ENCODE peak calls at places on chromosomes 11 and 22, in nine cellular contexts. One of them, this sample, is unnamed.

GRCh38 chr11:13337986-13338436 is 60.4 kb downstream of the BMAL1 start:
- DNase-seq in fibroblast of pulmonary artery: peak; percentile 60
- DNase-seq in A549: peak; percentile 34
- DNase-seq in GM23248: peak; percentile 74
- DNase-seq in skeletal muscle cell: no peak
- DNase-seq in PC-3: no peak
- DNase-seq in lower lobe of right lung: no peak
- DNase-seq in left ventricle myocardium inferior: no peak
- DNase-seq in AG09309: peak; percentile 21
- DNase-seq in this sample: no peak

GRCh38 chr11:65781962-65782815 is 1.4 kb upstream of the AP5B1 start:
- DNase-seq in left ventricle myocardium inferior: no peak
- DNase-seq in PC-3: no peak
- DNase-seq in skeletal muscle cell: no peak
- DNase-seq in fibroblast of pulmonary artery: no peak
- DNase-seq in lower lobe of right lung: no peak
- DNase-seq in AG09309: no peak
- DNase-seq in A549: no peak
- DNase-seq in GM23248: no peak
- DNase-seq in this sample: no peak

GRCh38 chr11:89441606-89442005 is 49.6 kb downstream of the NOX4 start:
- DNase-seq in PC-3: no peak
- DNase-seq in fibroblast of pulmonary artery: no peak
- DNase-seq in lower lobe of right lung: no peak
- DNase-seq in skeletal muscle cell: no peak
- DNase-seq in AG09309: no peak
- DNase-seq in A549: no peak
- DNase-seq in GM23248: no peak
- DNase-seq in left ventricle myocardium inferior: no peak
- DNase-seq in this sample: no peak

GRCh38 chr22:42324991-42325710 is 54.7 kb upstream of the TCF20 start:
- DNase-seq in skeletal muscle cell: no peak
- DNase-seq in fibroblast of pulmonary artery: no peak
- DNase-seq in lower lobe of right lung: no peak
- DNase-seq in GM23248: no peak
- DNase-seq in PC-3: no peak
- DNase-seq in AG09309: no peak
- DNase-seq in A549: no peak
- DNase-seq in left ventricle myocardium inferior: no peak
- DNase-seq in this sample: no peak

GRCh38 chr11:34519595-34520235 is 6.1 kb upstream of the ELF5 start:
- DNase-seq in left ventricle myocardium inferior: no peak
- DNase-seq in GM23248: no peak
- DNase-seq in lower lobe of right lung: no peak
- DNase-seq in A549: no peak
- DNase-seq in AG09309: no peak
- DNase-seq in PC-3: peak; percentile 7
- DNase-seq in fibroblast of pulmonary artery: no peak
- DNase-seq in skeletal muscle cell: no peak
- DNase-seq in this sample: no peak

GRCh38 chr11:35363246-35364100 is 55.9 kb downstream of the SLC1A2 start:
- DNase-seq in A549: no peak
- DNase-seq in fibroblast of pulmonary artery: no peak
- DNase-seq in skeletal muscle cell: no peak
- DNase-seq in PC-3: no peak
- DNase-seq in lower lobe of right lung: no peak
- DNase-seq in GM23248: peak; percentile 72
- DNase-seq in left ventricle myocardium inferior: no peak
- DNase-seq in AG09309: no peak
- DNase-seq in this sample: no peak

GRCh38 chr22:46119729-46120419 is 30.5 kb upstream of the PPARA start:
- DNase-seq in lower lobe of right lung: no peak
- DNase-seq in GM23248: peak; percentile 95
- DNase-seq in AG09309: peak; percentile 53
- DNase-seq in fibroblast of pulmonary artery: peak; percentile 62
- DNase-seq in PC-3: no peak
- DNase-seq in skeletal muscle cell: peak; percentile 49
- DNase-seq in left ventricle myocardium inferior: no peak
- DNase-seq in A549: peak; percentile 12
- DNase-seq in this sample: peak; percentile 45

GRCh38 chr11:17561466-17562001 is 14.5 kb downstream of the OTOG start:
- DNase-seq in PC-3: no peak
- DNase-seq in GM23248: no peak
- DNase-seq in AG09309: no peak
- DNase-seq in lower lobe of right lung: no peak
- DNase-seq in skeletal muscle cell: no peak
- DNase-seq in left ventricle myocardium inferior: no peak
- DNase-seq in A549: no peak
- DNase-seq in fibroblast of pulmonary artery: no peak
- DNase-seq in this sample: no peak

GRCh38 chr11:96306933-96307747 is 35.9 kb downstream of the MAML2 start:
- DNase-seq in skeletal muscle cell: peak; percentile 98
- DNase-seq in A549: peak; percentile 94
- DNase-seq in GM23248: peak; percentile 99
- DNase-seq in fibroblast of pulmonary artery: peak; percentile 100
- DNase-seq in AG09309: peak; percentile 97
- DNase-seq in left ventricle myocardium inferior: peak; percentile 44
- DNase-seq in PC-3: peak; percentile 100
- DNase-seq in lower lobe of right lung: peak; percentile 57
- DNase-seq in this sample: peak; percentile 62

GRCh38 chr22:38298312-38299000 is 18.8 kb downstream of the CSNK1E start:
- DNase-seq in skeletal muscle cell: peak; percentile 95
- DNase-seq in fibroblast of pulmonary artery: peak; percentile 96
- DNase-seq in AG09309: peak; percentile 82
- DNase-seq in PC-3: peak; percentile 99
- DNase-seq in A549: no peak
- DNase-seq in lower lobe of right lung: no peak
- DNase-seq in left ventricle myocardium inferior: no peak
- DNase-seq in GM23248: peak; percentile 91
- DNase-seq in this sample: peak; percentile 53

GRCh38 chr11:45857834-45858492 is 10.7 kb downstream of the CRY2 start:
- DNase-seq in AG09309: peak; percentile 93
- DNase-seq in left ventricle myocardium inferior: peak; percentile 51
- DNase-seq in fibroblast of pulmonary artery: peak; percentile 84
- DNase-seq in GM23248: peak; percentile 98
- DNase-seq in skeletal muscle cell: peak; percentile 82
- DNase-seq in A549: no peak
- DNase-seq in PC-3: no peak
- DNase-seq in lower lobe of right lung: peak; percentile 74
- DNase-seq in this sample: no peak

GRCh38 chr11:120398184-120398583 is 62.0 kb downstream of the ARHGEF12 start:
- DNase-seq in lower lobe of right lung: no peak
- DNase-seq in left ventricle myocardium inferior: no peak
- DNase-seq in A549: no peak
- DNase-seq in skeletal muscle cell: no peak
- DNase-seq in AG09309: peak; percentile 13
- DNase-seq in fibroblast of pulmonary artery: peak; percentile 64
- DNase-seq in PC-3: no peak
- DNase-seq in GM23248: peak; percentile 50
- DNase-seq in this sample: peak; percentile 46

GRCh38 chr11:68040121-68040956 is 1.5 kb downstream of the TCIRG1 start:
- DNase-seq in AG09309: no peak
- DNase-seq in fibroblast of pulmonary artery: peak; percentile 79
- DNase-seq in skeletal muscle cell: peak; percentile 38
- DNase-seq in A549: peak; percentile 64
- DNase-seq in lower lobe of right lung: peak; percentile 84
- DNase-seq in PC-3: peak; percentile 73
- DNase-seq in left ventricle myocardium inferior: peak; percentile 66
- DNase-seq in GM23248: peak; percentile 81
- DNase-seq in this sample: peak; percentile 75

GRCh38 chr11:119108857-119109221 is 1.7 kb downstream of the C2CD2L start:
- DNase-seq in lower lobe of right lung: no peak
- DNase-seq in fibroblast of pulmonary artery: no peak
- DNase-seq in left ventricle myocardium inferior: no peak
- DNase-seq in AG09309: no peak
- DNase-seq in A549: no peak
- DNase-seq in GM23248: no peak
- DNase-seq in PC-3: no peak
- DNase-seq in skeletal muscle cell: no peak
- DNase-seq in this sample: no peak

GRCh38 chr11:27373856-27374602 is 11.0 kb upstream of the CCDC34 start:
- DNase-seq in GM23248: no peak
- DNase-seq in lower lobe of right lung: no peak
- DNase-seq in A549: no peak
- DNase-seq in skeletal muscle cell: no peak
- DNase-seq in fibroblast of pulmonary artery: no peak
- DNase-seq in AG09309: no peak
- DNase-seq in left ventricle myocardium inferior: no peak
- DNase-seq in PC-3: no peak
- DNase-seq in this sample: no peak

GRCh38 chr22:39135092-39135896 is 17.2 kb downstream of the CBX7 start:
- DNase-seq in left ventricle myocardium inferior: peak; percentile 56
- DNase-seq in lower lobe of right lung: no peak
- DNase-seq in AG09309: no peak
- DNase-seq in skeletal muscle cell: no peak
- DNase-seq in fibroblast of pulmonary artery: peak; percentile 39
- DNase-seq in A549: peak; percentile 49
- DNase-seq in GM23248: peak; percentile 45
- DNase-seq in PC-3: peak; percentile 72
- DNase-seq in this sample: peak; percentile 91

GRCh38 chr11:59173080-59173963 is 1.4 kb downstream of the DTX4 start:
- DNase-seq in AG09309: no peak
- DNase-seq in left ventricle myocardium inferior: no peak
- DNase-seq in A549: no peak
- DNase-seq in PC-3: no peak
- DNase-seq in lower lobe of right lung: peak; percentile 64
- DNase-seq in fibroblast of pulmonary artery: peak; percentile 48
- DNase-seq in skeletal muscle cell: no peak
- DNase-seq in GM23248: peak; percentile 49
- DNase-seq in this sample: peak; percentile 81

GRCh38 chr11:61541568-61541967 is 33.0 kb downstream of the LRRC10B start:
- DNase-seq in PC-3: peak; percentile 78
- DNase-seq in AG09309: peak; percentile 11
- DNase-seq in A549: peak; percentile 36
- DNase-seq in left ventricle myocardium inferior: no peak
- DNase-seq in GM23248: peak; percentile 74
- DNase-seq in fibroblast of pulmonary artery: no peak
- DNase-seq in lower lobe of right lung: no peak
- DNase-seq in skeletal muscle cell: peak; percentile 15
- DNase-seq in this sample: peak; percentile 80

GRCh38 chr11:60310407-60310998 is 16.6 kb upstream of the MS4A6E start:
- DNase-seq in skeletal muscle cell: no peak
- DNase-seq in lower lobe of right lung: peak; percentile 47
- DNase-seq in GM23248: no peak
- DNase-seq in A549: no peak
- DNase-seq in left ventricle myocardium inferior: no peak
- DNase-seq in PC-3: no peak
- DNase-seq in fibroblast of pulmonary artery: no peak
- DNase-seq in AG09309: no peak
- DNase-seq in this sample: no peak

GRCh38 chr11:28757725-28758515 is 649.7 kb downstream of the METTL15 start:
- DNase-seq in left ventricle myocardium inferior: no peak
- DNase-seq in GM23248: peak; percentile 63
- DNase-seq in skeletal muscle cell: peak; percentile 15
- DNase-seq in PC-3: peak; percentile 95
- DNase-seq in AG09309: peak; percentile 78
- DNase-seq in A549: peak; percentile 85
- DNase-seq in lower lobe of right lung: no peak
- DNase-seq in fibroblast of pulmonary artery: peak; percentile 88
- DNase-seq in this sample: no peak

GRCh38 chr11:40294343-40294723 is 1165.1 kb downstream of the LRRC4C start:
- DNase-seq in PC-3: no peak
- DNase-seq in fibroblast of pulmonary artery: no peak
- DNase-seq in A549: no peak
- DNase-seq in GM23248: no peak
- DNase-seq in AG09309: no peak
- DNase-seq in skeletal muscle cell: no peak
- DNase-seq in left ventricle myocardium inferior: no peak
- DNase-seq in lower lobe of right lung: no peak
- DNase-seq in this sample: no peak
- H3K4me3 ChIP-seq in PC-3: no peak overlapping the region
- H3K4me3 ChIP-seq in fibroblast of pulmonary artery: no peak overlapping the region
- H3K4me3 ChIP-seq in A549: no peak overlapping the region
- H3K4me3 ChIP-seq in GM23248: no peak overlapping the region
- H3K4me3 ChIP-seq in AG09309: no peak overlapping the region
- H3K4me3 ChIP-seq in skeletal muscle cell: no peak overlapping the region
- H3K4me3 ChIP-seq in left ventricle myocardium inferior: no peak overlapping the region
- H3K4me3 ChIP-seq in lower lobe of right lung: peak overlapping the region; percentile 73
- H3K4me3 ChIP-seq in this sample: no peak overlapping the region

GRCh38 chr11:78140392-78141077 is 1.1 kb upstream of the ALG8 start:
- DNase-seq in left ventricle myocardium inferior: no peak
- DNase-seq in AG09309: no peak
- DNase-seq in skeletal muscle cell: no peak
- DNase-seq in PC-3: no peak
- DNase-seq in lower lobe of right lung: no peak
- DNase-seq in GM23248: peak; percentile 28
- DNase-seq in A549: no peak
- DNase-seq in fibroblast of pulmonary artery: no peak
- DNase-seq in this sample: no peak
- H3K4me3 ChIP-seq in left ventricle myocardium inferior: peak overlapping the region; percentile 75
- H3K4me3 ChIP-seq in AG09309: peak overlapping the region; percentile 85
- H3K4me3 ChIP-seq in skeletal muscle cell: peak overlapping the region; percentile 77
- H3K4me3 ChIP-seq in PC-3: no peak overlapping the region
- H3K4me3 ChIP-seq in lower lobe of right lung: peak overlapping the region; percentile 91
- H3K4me3 ChIP-seq in GM23248: peak overlapping the region; percentile 92
- H3K4me3 ChIP-seq in A549: peak overlapping the region; percentile 65
- H3K4me3 ChIP-seq in fibroblast of pulmonary artery: peak overlapping the region; percentile 81
- H3K4me3 ChIP-seq in this sample: peak overlapping the region; percentile 76

DNA sequence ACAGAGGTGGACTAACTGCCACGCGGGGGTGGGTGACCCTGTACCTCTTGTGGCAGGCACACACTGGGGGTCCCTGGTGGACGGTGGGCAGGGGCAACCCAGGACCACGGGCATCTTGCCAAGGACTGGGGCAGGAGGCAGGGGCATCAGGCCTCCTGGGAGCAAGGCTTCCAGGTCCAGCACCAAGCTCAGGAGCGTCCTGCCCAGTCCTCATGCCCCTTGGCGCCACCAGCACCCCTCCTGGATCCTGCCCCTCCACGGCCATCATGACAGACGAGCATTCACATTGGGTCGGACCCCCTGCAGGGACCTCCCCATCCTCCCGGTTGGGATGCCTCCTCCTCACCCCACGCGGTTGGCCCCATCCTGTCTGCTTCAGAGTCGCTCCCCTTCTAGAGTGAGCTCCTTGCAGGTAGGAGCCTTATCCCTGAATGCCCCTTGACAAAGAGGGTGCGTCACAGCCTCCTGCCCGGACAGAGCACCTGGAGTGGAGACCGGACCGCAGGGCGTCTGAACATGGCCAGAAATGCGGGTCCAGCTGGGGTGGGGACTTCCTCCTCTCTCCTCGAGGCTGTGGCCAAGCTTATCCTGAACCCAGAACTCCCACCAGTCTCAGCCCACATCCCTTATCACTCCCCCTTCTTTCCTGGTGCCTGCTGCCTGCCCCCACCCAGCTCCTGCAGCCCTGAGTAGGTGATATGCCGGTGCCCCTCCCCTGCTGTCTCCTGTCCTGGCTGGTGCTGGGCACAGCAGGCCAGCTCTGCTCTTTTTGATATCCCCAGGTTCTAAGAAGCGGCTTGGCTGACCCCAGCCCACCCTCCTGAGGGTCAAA is 40.3 kb downstream of the IGF2 start:
- DNase-seq in GM23248: no peak
- DNase-seq in left ventricle myocardium inferior: no peak
- DNase-seq in PC-3: no peak
- DNase-seq in A549: no peak
- DNase-seq in fibroblast of pulmonary artery: no peak
- DNase-seq in skeletal muscle cell: no peak
- DNase-seq in lower lobe of right lung: peak; percentile 41
- DNase-seq in AG09309: no peak
- DNase-seq in this sample: no peak
- H3K4me3 ChIP-seq in GM23248: no peak overlapping the region
- H3K4me3 ChIP-seq in left ventricle myocardium inferior: no peak overlapping the region
- H3K4me3 ChIP-seq in PC-3: no peak overlapping the region
- H3K4me3 ChIP-seq in A549: no peak overlapping the region
- H3K4me3 ChIP-seq in fibroblast of pulmonary artery: no peak overlapping the region
- H3K4me3 ChIP-seq in skeletal muscle cell: no peak overlapping the region
- H3K4me3 ChIP-seq in lower lobe of right lung: no peak overlapping the region
- H3K4me3 ChIP-seq in AG09309: no peak overlapping the region
- H3K4me3 ChIP-seq in this sample: no peak overlapping the region

GRCh38 chr22:48602805-48603518 is 1224.7 kb downstream of the BRD1 start:
- DNase-seq in A549: no peak
- DNase-seq in AG09309: no peak
- DNase-seq in fibroblast of pulmonary artery: no peak
- DNase-seq in skeletal muscle cell: no peak
- DNase-seq in lower lobe of right lung: no peak
- DNase-seq in left ventricle myocardium inferior: no peak
- DNase-seq in PC-3: no peak
- DNase-seq in GM23248: no peak
- DNase-seq in this sample: no peak
- H3K4me3 ChIP-seq in A549: no peak overlapping the region
- H3K4me3 ChIP-seq in AG09309: no peak overlapping the region
- H3K4me3 ChIP-seq in fibroblast of pulmonary artery: no peak overlapping the region
- H3K4me3 ChIP-seq in skeletal muscle cell: no peak overlapping the region
- H3K4me3 ChIP-seq in lower lobe of right lung: no peak overlapping the region
- H3K4me3 ChIP-seq in left ventricle myocardium inferior: no peak overlapping the region
- H3K4me3 ChIP-seq in PC-3: no peak overlapping the region
- H3K4me3 ChIP-seq in GM23248: no peak overlapping the region
- H3K4me3 ChIP-seq in this sample: no peak overlapping the region